ENCODE peak calls at places on chromosomes 4 and X, in eight cellular contexts. D, A, X, S, M, U, J and R are unnamed samples.

GRCh38 chrX:41082783-41083182 is 2.5 kb upstream of the USP9X start:
- DNase-seq in D (no peak), A (no peak), X (no peak), S (no peak), M (no peak), U (no peak), J (no peak), R (no peak)

GRCh38 chrX:118254611-118255010 is 91.3 kb upstream of the WDR44 start:
- DNase-seq in D (no peak), A (peak), X (peak), S (peak), M (peak), U (peak), J (peak), R (peak)

GRCh38 chr4:109873791-109874514 is 26.0 kb downstream of the LRIT3 start:
- DNase-seq in D (no peak), A (no peak), X (no peak), S (no peak), M (no peak), U (no peak), J (no peak), R (no peak)

GRCh38 chr4:44100456-44100855 is 348.2 kb downstream of the KCTD8 start:
- DNase-seq in D (no peak), A (no peak), X (no peak), S (no peak), M (no peak), U (no peak), J (no peak), R (no peak)

GRCh38 chrX:13338985-13339384 is 19.1 kb upstream of the ATXN3L start:
- DNase-seq in D (no peak), A (no peak), X (no peak), S (no peak), M (no peak), U (no peak), J (no peak), R (no peak)

GRCh38 chrX:133544778-133545177 is 129.5 kb upstream of the GPC4 start:
- DNase-seq in D (no peak), A (no peak), X (no peak), S (no peak), M (no peak), U (no peak), J (no peak), R (no peak)

GRCh38 chrX:82232679-82233078 is 1030.8 kb downstream of the SH3BGRL start:
- DNase-seq in D (no peak), A (no peak), X (no peak), S (no peak), M (no peak), U (no peak), J (no peak), R (no peak)

GRCh38 chrX:32778965-32779364 is 432.4 kb downstream of the DMD start:
- DNase-seq in D (no peak), A (no peak), X (no peak), S (no peak), M (no peak), U (no peak), J (no peak), R (no peak)

GRCh38 chr4:86178216-86178615 is 181.6 kb downstream of the MAPK10 start:
- DNase-seq in D (no peak), A (peak), X (no peak), S (no peak), M (no peak), U (no peak), J (no peak), R (no peak)